ENCODE peak calls at places on chromosomes 16 and 17, in six cellular contexts. H, F, S, K, P and E are unnamed samples.

GRCh38 chr16:9333515-9333914 is 242.1 kb downstream of the HAPSTR1 start:
- DNase-seq in H (no peak), F (no peak), S (no peak), K (no peak), P (no peak), E (no peak)

GRCh38 chr17:78658281-78658785 is 81.1 kb upstream of the DNAH17 start:
- DNase-seq in H (no peak), F (no peak), S (no peak), K (no peak), P (no peak), E (no peak)

GRCh38 chr17:64343833-64344637 is 46.6 kb downstream of the PECAM1 start:
- DNase-seq in H (peak; percentile 74), F (peak; percentile 64), S (no peak), K (no peak), P (peak; percentile 99), E (no peak)

GRCh38 chr17:409308-409847 is 56.8 kb upstream of the RPH3AL start:
- DNase-seq in H (no peak), F (no peak), S (no peak), K (no peak), P (no peak), E (no peak)

GRCh38 chr17:2013994-2014317 is 11.2 kb downstream of the RTN4RL1 start:
- DNase-seq in H (no peak), F (no peak), S (no peak), K (no peak), P (no peak), E (no peak)

GRCh38 chr17:40514013-40514875 is 12.8 kb upstream of the TNS4 start:
- DNase-seq in H (no peak), F (no peak), S (no peak), K (no peak), P (no peak), E (no peak)

GRCh38 chr16:77322757-77323156 is 112.1 kb downstream of the ADAMTS18 start:
- DNase-seq in H (no peak), F (no peak), S (no peak), K (no peak), P (no peak), E (no peak)

GRCh38 chr17:8109669-8110455 is 8.5 kb downstream of the ALOXE3 start:
- DNase-seq in H (no peak), F (peak; percentile 66), S (peak; percentile 92), K (peak; percentile 78), P (peak; percentile 28), E (peak; percentile 90)

GRCh38 chr16:74931445-74931844 is 53.5 kb downstream of the WDR59 start:
- DNase-seq in H (no peak), F (no peak), S (no peak), K (no peak), P (no peak), E (no peak)

GRCh38 chr17:5888811-5889210 is 181.4 kb upstream of the WSCD1 start:
- DNase-seq in H (no peak), F (no peak), S (no peak), K (no peak), P (no peak), E (no peak)

GRCh38 chr17:82023447-82024241 is 539 bp downstream of the LRRC45 start:
- DNase-seq in H (no peak), F (no peak), S (no peak), K (no peak), P (no peak), E (peak; percentile 44)

GRCh38 chr16:63841271-63841670 is 1280.6 kb downstream of the CDH11 start:
- DNase-seq in H (no peak), F (no peak), S (no peak), K (no peak), P (no peak), E (no peak)

GRCh38 chr17:70307430-70307829 is 138.1 kb downstream of the KCNJ2 start:
- DNase-seq in H (no peak), F (no peak), S (no peak), K (no peak), P (no peak), E (no peak)

GRCh38 chr17:43578699-43579569 is 32.8 kb upstream of the ETV4 start:
- DNase-seq in H (peak; percentile 46), F (no peak), S (no peak), K (no peak), P (peak; percentile 85), E (peak; percentile 40)

GRCh38 chr17:81865358-81865732 is 5.0 kb upstream of the P4HB start:
- DNase-seq in H (no peak), F (no peak), S (no peak), K (no peak), P (no peak), E (no peak)

GRCh38 chr17:3665834-3666233 is 2.5 kb downstream of the TAX1BP3 start:
- DNase-seq in H (no peak), F (no peak), S (no peak), K (no peak), P (no peak), E (no peak)

GRCh38 chr17:49692751-49693150 is 14.9 kb upstream of the SPOP start:
- DNase-seq in H (no peak), F (no peak), S (no peak), K (no peak), P (no peak), E (no peak)
- TF ChIP-seq JUN in H (no peak), F (no peak), S (no peak), K (no peak), P (no peak), E (no peak)

GRCh38 chr16:13076878-13077277 is 175.5 kb downstream of the SHISA9 start:
- DNase-seq in H (no peak), F (no peak), S (no peak), K (no peak), P (no peak), E (no peak)
- TF ChIP-seq JUN in H (no peak), F (no peak), S (no peak), K (no peak), P (no peak), E (no peak)

DNA sequence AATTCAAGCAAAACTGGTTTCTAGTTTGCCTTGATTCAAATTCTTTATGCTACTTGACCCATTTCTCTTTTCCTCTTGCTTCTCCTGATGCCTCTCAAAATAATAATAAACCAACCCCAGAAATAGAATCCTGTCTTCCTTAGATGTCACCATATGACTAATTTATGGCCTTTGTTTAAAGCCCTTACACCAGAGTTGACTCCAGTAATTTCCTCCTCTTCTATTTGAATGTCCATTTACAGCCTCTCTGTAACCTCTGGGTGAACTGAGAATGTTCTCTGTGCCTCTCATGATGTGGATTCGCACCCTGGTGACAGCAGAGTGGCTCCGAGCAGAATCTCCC is 31.5 kb downstream of the ZFHX3 start:
- DNase-seq in H (no peak), F (peak; percentile 22), S (no peak), K (no peak), P (peak; percentile 29), E (no peak)
- TF ChIP-seq JUN in H (no peak), F (no peak), S (no peak), K (no peak), P (no peak), E (no peak)

GRCh38 chr17:74919440-74920305 is 3.4 kb downstream of the USH1G start:
- DNase-seq in H (peak; percentile 64), F (peak; percentile 80), S (peak; percentile 59), K (no peak), P (no peak), E (peak; percentile 65)
- TF ChIP-seq JUN in H (no peak), F (no peak), S (no peak), K (no peak), P (no peak), E (no peak)

GRCh38 chr17:35934760-35935159 is 4.2 kb upstream of the RDM1 start:
- DNase-seq in H (no peak), F (no peak), S (no peak), K (no peak), P (no peak), E (no peak)

GRCh38 chr17:35930211-35931065 is at the start of gene RDM1:
- DNase-seq in H (no peak), F (peak; percentile 87), S (peak; percentile 96), K (peak; percentile 98), P (peak; percentile 21), E (peak; percentile 94)

GRCh38 chr17:35931794-35932419 is 1.3 kb upstream of the RDM1 start:
- DNase-seq in H (no peak), F (no peak), S (no peak), K (no peak), P (peak; percentile 19), E (no peak)

GRCh38 chr17:35932576-35932975 is 2.0 kb upstream of the RDM1 start:
- DNase-seq in H (no peak), F (no peak), S (no peak), K (no peak), P (no peak), E (no peak)
- TF ChIP-seq JUN in H (no peak), F (no peak), S (no peak), K (no peak), P (no peak), E (no peak)